ENCODE peak calls at places on chromosomes 11 and 22, in four cellular contexts. X, U, E and B are unnamed samples.
A peak's percentile ranks its signal among the peaks of the same experiment; 100 is the strongest.

GRCh38 chr11:116605543-116605942 is 167.2 kb downstream of the BUD13 start:
- DNase-seq in U (no peak), E (no peak), X (no peak), B (no peak)

GRCh38 chr11:125504580-125504979 is 8.5 kb upstream of the FEZ1 start:
- DNase-seq in E (no peak), U (no peak), X (no peak), B (no peak)

GRCh38 chr22:50544746-50545253 is 899 bp upstream of the KLHDC7B start:
- DNase-seq in E (no peak), U (no peak), X (no peak), B (no peak)

GRCh38 chr11:4808476-4808875 is 4.3 kb upstream of the OR52R1 start:
- DNase-seq in E (no peak), X (no peak), U (no peak), B (no peak)

GRCh38 chr22:24437820-24438328 is 10.5 kb downstream of the ADORA2A start:
- DNase-seq in E (peak; percentile 75), U (no peak), X (peak; percentile 33), B (no peak)

GRCh38 chr22:24427500-24428164 is at the start of gene ADORA2A:
- DNase-seq in E (peak; percentile 94), X (no peak), U (no peak), B (no peak)

GRCh38 chr11:72569966-72570892 is 104.0 kb downstream of the PDE2A start:
- DNase-seq in X (no peak), E (no peak), U (no peak), B (peak; percentile 46)

GRCh38 chr11:128289048-128289447 is 298.3 kb downstream of the ETS1 start:
- DNase-seq in U (no peak), E (no peak), X (no peak), B (no peak)

GRCh38 chr11:77449784-77450183 is 24.1 kb downstream of the PAK1 start:
- DNase-seq in U (no peak), E (no peak), X (no peak), B (no peak)

GRCh38 chr22:25137577-25138525 is 61.8 kb upstream of the CRYBB3 start:
- DNase-seq in E (no peak), X (no peak), U (no peak), B (no peak)

GRCh38 chr22:47098121-47098520 is 335.7 kb downstream of the TBC1D22A start:
- DNase-seq in X (no peak), U (no peak), E (no peak), B (no peak)

GRCh38 chr22:49663311-49663711 is 164.4 kb downstream of the BRD1 start:
- DNase-seq in X (peak; percentile 51), E (no peak), U (no peak), B (no peak)

GRCh38 chr11:96306600-96306932 is 36.4 kb downstream of the MAML2 start:
- DNase-seq in U (no peak), X (no peak), E (no peak), B (no peak)

GRCh38 chr11:134539285-134539684 is 127.2 kb upstream of the B3GAT1 start:
- DNase-seq in U (no peak), E (no peak), X (peak; percentile 23), B (no peak)

GRCh38 chr11:133898031-133898769 is 52.9 kb upstream of the SPATA19 start:
- DNase-seq in U (no peak), E (no peak), X (peak; percentile 39), B (no peak)

GRCh38 chr22:38305481-38306448 is 11.5 kb downstream of the CSNK1E start:
- DNase-seq in U (no peak), E (peak; percentile 27), X (no peak), B (peak; percentile 40)

GRCh38 chr11:85762226-85762625 is 48.7 kb downstream of the SYTL2 start:
- DNase-seq in U (no peak), E (no peak), X (no peak), B (no peak)

GRCh38 chr11:37264783-37265182 is 666.7 kb upstream of the RAG2 start:
- DNase-seq in E (no peak), X (no peak), U (no peak), B (peak; percentile 24)

GRCh38 chr11:113481672-113482071 is 6.5 kb upstream of the DRD2 start:
- DNase-seq in U (peak; percentile 8), E (no peak), X (no peak), B (no peak)